ENCODE peak calls at places on chromosomes 7 and 10, in five cellular contexts. I is AG09319, B is progenitor cell of endocrine pancreas, H is endothelial cell, K is mammary epithelial cell. S is an unnamed sample.

GRCh38 chr10:119209050-119209735 is 1.8 kb downstream of the GRK5 start:
- DNase-seq in H (peak), B (peak), K (no peak), I (no peak), S (peak)

GRCh38 chr7:136134503-136134902 is 157.3 kb upstream of the MTPN start:
- DNase-seq in H (no peak), B (no peak), I (no peak), K (peak), S (no peak)

GRCh38 chr7:146216371-146217041 is 99.9 kb downstream of the CNTNAP2 start:
- DNase-seq in K (no peak), B (no peak), H (no peak), I (no peak), S (no peak)

GRCh38 chr10:28382520-28383269 is 79.8 kb upstream of the MPP7 start:
- DNase-seq in B (no peak), K (no peak), I (peak), H (no peak), S (no peak)

GRCh38 chr10:110872145-110872983 is 636 bp downstream of the PDCD4 start:
- DNase-seq in I (no peak), H (peak), K (peak), B (peak), S (peak)

GRCh38 chr7:121504478-121504877 is 108.4 kb upstream of the FAM3C start:
- DNase-seq in I (no peak), B (no peak), K (peak), H (no peak), S (no peak)

GRCh38 chr7:29918850-29919249 is 70.8 kb downstream of the SCRN1 start:
- DNase-seq in K (no peak), B (no peak), I (no peak), H (no peak), S (no peak)

GRCh38 chr10:29438271-29438670 is 149.4 kb downstream of the LYZL1 start:
- DNase-seq in K (no peak), B (no peak), I (no peak), H (no peak), S (no peak)

GRCh38 chr7:117127585-117128168 is 174.4 kb downstream of the ST7 start:
- DNase-seq in H (peak), I (peak), K (peak), B (no peak), S (no peak)

GRCh38 chr10:34001087-34001580 is 666.7 kb upstream of the NRP1 start:
- DNase-seq in K (no peak), I (no peak), H (no peak), B (no peak), S (no peak)

GRCh38 chr7:106023369-106024322 is 60.6 kb downstream of the CDHR3 start:
- DNase-seq in H (no peak), K (no peak), B (no peak), I (no peak), S (no peak)

GRCh38 chr10:3231951-3232730 is 59.6 kb upstream of the PITRM1 start:
- DNase-seq in K (no peak), I (no peak), B (no peak), H (no peak), S (no peak)

GRCh38 chr7:29194594-29195417 is at the start of gene CHN2:
- DNase-seq in B (peak), H (peak), K (peak), I (no peak), S (peak)

GRCh38 chr7:82672078-82672477 is 228.5 kb upstream of the CACNA2D1 start:
- DNase-seq in H (no peak), I (no peak), K (no peak), B (no peak), S (no peak)

GRCh38 chr10:73808021-73808815 is 3.2 kb downstream of the NDST2 start:
- DNase-seq in H (no peak), I (no peak), K (no peak), B (no peak), S (no peak)

GRCh38 chr10:73812662-73813061 is 1.3 kb upstream of the NDST2 start:
- DNase-seq in H (no peak), I (no peak), B (no peak), K (no peak), S (no peak)

GRCh38 chr10:73810735-73811465 is 498 bp downstream of the NDST2 start:
- DNase-seq in H (peak), I (no peak), B (peak), K (no peak), S (no peak)

GRCh38 chr10:73809061-73809818 is 2.2 kb downstream of the NDST2 start:
- DNase-seq in K (no peak), B (no peak), I (no peak), H (no peak), S (no peak)

GRCh38 chr10:73810358-73810734 is 1.1 kb downstream of the NDST2 start:
- DNase-seq in I (no peak), K (no peak), H (no peak), B (no peak), S (no peak)
- TF ChIP-seq CTCF in I (no peak), K (no peak), H (no peak), B (no peak), S (no peak)

DNA sequence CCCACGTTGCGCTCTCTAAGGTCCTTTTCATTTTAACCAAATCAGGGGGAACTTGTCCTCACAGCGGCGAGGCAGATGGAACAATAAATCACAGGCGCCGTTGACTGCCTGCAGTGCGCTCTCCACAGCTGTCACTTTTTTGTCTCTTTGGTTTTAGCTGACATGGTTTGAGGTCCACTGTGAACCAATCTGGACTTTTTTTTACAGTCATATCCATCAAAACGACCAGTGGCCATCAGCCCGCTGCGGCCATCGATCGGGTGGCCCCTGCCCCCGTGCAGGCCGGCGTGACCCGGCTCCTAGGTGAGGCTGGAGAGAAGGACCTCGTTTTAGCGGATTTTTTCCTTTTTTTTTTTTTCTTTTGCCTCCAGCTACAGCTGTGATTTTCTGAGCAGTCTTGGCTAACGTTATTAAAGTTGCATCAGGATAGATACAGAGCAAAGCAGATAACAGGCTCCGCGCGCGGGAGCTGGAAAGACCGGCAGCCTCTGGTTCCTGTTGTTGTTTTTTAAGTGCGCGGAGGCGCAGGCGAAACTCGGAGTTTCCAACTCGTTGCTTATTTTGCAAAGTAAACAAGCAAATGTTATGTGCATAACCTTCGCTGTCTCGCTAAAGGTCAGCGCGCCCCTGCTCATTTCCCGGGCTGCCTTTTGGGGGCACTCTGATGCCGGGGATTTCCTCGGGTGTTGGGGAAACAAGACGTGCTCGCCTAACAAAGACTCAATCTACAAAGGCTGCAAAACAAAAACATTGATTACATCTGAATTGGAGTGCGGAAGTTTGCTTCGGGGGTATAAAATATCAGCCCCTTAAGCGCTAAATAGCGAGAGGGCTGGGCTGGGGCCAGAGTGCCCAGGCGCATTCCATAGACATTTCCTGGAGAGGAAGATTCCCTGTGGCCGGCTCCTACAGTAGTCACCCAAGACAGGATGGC is 414.9 kb upstream of the MKI67 start:
- DNase-seq in B (no peak), H (peak), K (no peak), I (no peak), S (no peak)
- TF ChIP-seq CTCF in B (peak), H (no peak), K (no peak), I (no peak), S (no peak)

GRCh38 chr10:14975672-14976273 is 16.6 kb downstream of the MEIG1 start:
- DNase-seq in I (no peak), B (no peak), K (no peak), H (no peak), S (no peak)
- TF ChIP-seq CTCF in I (no peak), B (no peak), K (no peak), H (no peak), S (peak)

GRCh38 chr10:1420663-1421362 is 316.5 kb downstream of the ADARB2 start:
- DNase-seq in I (no peak), H (peak), K (peak), B (peak), S (peak)
- TF ChIP-seq CTCF in I (no peak), H (peak), K (peak), B (peak), S (peak)

GRCh38 chr10:73889014-73889413 is 14.7 kb upstream of the CAMK2G start:
- DNase-seq in B (no peak), H (no peak), K (peak), I (no peak), S (no peak)
- TF ChIP-seq CTCF in B (no peak), H (no peak), K (no peak), I (no peak), S (no peak)